ENCODE peak calls at places on chromosomes 13 and 19, in four cellular contexts. N is brain microvascular endothelial cell, K is H7, S is HL-60. J is an unnamed sample.

GRCh38 chr13:97018029-97018819 is 23.9 kb upstream of the OXGR1 start:
- DNase-seq in N (peak; percentile 66), K (peak; percentile 42), S (peak; percentile 5), J (peak; percentile 45)

GRCh38 chr19:18053571-18054219 is 33.0 kb downstream of the IL12RB1 start:
- DNase-seq in N (no peak), K (no peak), S (no peak), J (no peak)

GRCh38 chr19:29715695-29716581 is 877 bp upstream of the C19orf12 start:
- DNase-seq in N (no peak), K (no peak), S (peak; percentile 16), J (no peak)

GRCh38 chr19:53432088-53432661 is 391 bp downstream of the ZNF761 start:
- DNase-seq in N (peak; percentile 0), K (peak; percentile 67), S (peak; percentile 20), J (no peak)

GRCh38 chr19:5696196-5697021 is 6.3 kb downstream of the RPL36 start:
- DNase-seq in N (no peak), K (no peak), S (no peak), J (no peak)

GRCh38 chr13:82900453-82900852 is 981.8 kb downstream of the SLITRK1 start:
- DNase-seq in N (no peak), K (no peak), S (no peak), J (no peak)

GRCh38 chr13:80084086-80084676 is 256.7 kb downstream of the SPRY2 start:
- DNase-seq in N (peak; percentile 83), K (no peak), S (no peak), J (no peak)

GRCh38 chr13:57857945-57858344 is 226.4 kb downstream of the PCDH17 start:
- DNase-seq in N (no peak), K (no peak), S (no peak), J (no peak)

GRCh38 chr19:50214699-50215543 is 11.5 kb downstream of the MYH14 start:
- DNase-seq in N (no peak), K (peak; percentile 77), S (no peak), J (no peak)

GRCh38 chr19:19817357-19817756 is 4.2 kb downstream of the ZNF506 start:
- DNase-seq in N (no peak), K (no peak), S (no peak), J (peak; percentile 79)

GRCh38 chr19:21141787-21142464 is at the start of gene ZNF431:
- DNase-seq in N (peak; percentile 93), K (peak; percentile 73), S (peak; percentile 88), J (peak; percentile 93)

GRCh38 chr13:27182844-27183497 is 11.4 kb upstream of the USP12 start:
- DNase-seq in N (peak; percentile 92), K (no peak), S (no peak), J (no peak)

GRCh38 chr19:55368701-55369563 is 1.3 kb downstream of the IL11 start:
- DNase-seq in N (peak; percentile 16), K (peak; percentile 92), S (no peak), J (no peak)

GRCh38 chr13:81874681-81875661 is 1534.0 kb upstream of the SPRY2 start:
- DNase-seq in N (no peak), K (peak; percentile 36), S (no peak), J (no peak)

GRCh38 chr19:834216-834615 is 6.6 kb downstream of the AZU1 start:
- DNase-seq in N (no peak), K (no peak), S (no peak), J (no peak)

GRCh38 chr13:32426981-32427851 is 714 bp downstream of the N4BP2L1 start:
- DNase-seq in N (no peak), K (peak; percentile 86), S (peak; percentile 60), J (peak; percentile 54)

GRCh38 chr13:99439048-99439447 is 62.2 kb upstream of the TM9SF2 start:
- DNase-seq in N (no peak), K (no peak), S (no peak), J (no peak)

GRCh38 chr19:43572172-43572588 is 3.1 kb downstream of the XRCC1 start:
- DNase-seq in N (no peak), K (no peak), S (no peak), J (no peak)

GRCh38 chr19:38009650-38010229 is 102.7 kb downstream of the SIPA1L3 start:
- DNase-seq in N (no peak), K (no peak), S (no peak), J (no peak)

GRCh38 chr19:16892868-16893685 is 4.3 kb downstream of the F2RL3 start:
- DNase-seq in N (no peak), K (no peak), S (no peak), J (no peak)

GRCh38 chr13:35722438-35723060 is 246.1 kb upstream of the MAB21L1 start:
- DNase-seq in N (no peak), K (no peak), S (no peak), J (no peak)

GRCh38 chr19:40596608-40597328 is 4.4 kb upstream of the LTBP4 start:
- DNase-seq in N (no peak), K (peak; percentile 94), S (no peak), J (no peak)

GRCh38 chr19:40599331-40600085 is 1.7 kb upstream of the LTBP4 start:
- DNase-seq in N (no peak), K (no peak), S (no peak), J (no peak)

GRCh38 chr19:40597329-40597838 is 3.8 kb upstream of the LTBP4 start:
- DNase-seq in N (no peak), K (no peak), S (no peak), J (no peak)

GRCh38 chr19:40598918-40599307 is 2.3 kb upstream of the LTBP4 start:
- DNase-seq in N (no peak), K (no peak), S (no peak), J (no peak)

DNA sequence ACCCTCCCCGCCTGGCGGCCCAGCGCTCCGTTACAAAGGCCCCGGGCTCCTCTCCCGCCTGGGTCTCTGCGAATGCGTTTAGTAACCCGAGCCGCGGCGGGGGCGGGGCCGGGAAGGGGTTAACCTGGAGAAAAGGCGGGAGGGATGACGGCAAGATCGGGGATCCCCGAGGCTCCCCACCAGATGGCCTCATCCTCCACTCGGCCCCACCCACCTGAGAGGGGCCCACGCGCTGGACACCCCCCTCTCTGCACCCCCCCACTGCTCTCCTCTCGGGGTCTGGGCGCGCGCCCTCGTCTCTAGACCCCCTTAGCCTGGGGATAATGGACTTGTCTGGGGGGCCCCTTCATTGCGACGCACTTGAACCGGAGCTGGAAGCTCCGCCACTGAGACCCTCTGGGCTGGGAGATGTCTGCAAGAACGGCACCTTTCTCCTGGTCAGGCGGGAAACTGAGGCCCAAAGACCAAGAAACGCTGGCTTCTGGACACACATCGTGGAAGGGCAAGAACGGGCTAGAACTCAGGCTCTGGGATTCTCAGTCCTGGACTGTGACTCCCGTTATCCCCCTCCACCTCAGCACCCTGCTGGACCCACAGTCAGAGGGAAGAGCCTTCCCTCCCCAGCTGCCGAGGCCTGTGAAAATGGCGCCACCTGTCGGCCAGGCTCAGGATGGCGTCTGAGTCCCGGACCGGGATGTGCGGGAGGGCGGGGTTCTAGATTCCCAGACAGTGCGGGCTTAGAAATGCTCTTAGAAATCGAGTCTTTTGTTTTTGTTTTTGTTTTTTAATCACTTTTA is 2.9 kb upstream of the LTBP4 start:
- DNase-seq in N (peak; percentile 81), K (peak; percentile 94), S (no peak), J (peak; percentile 76)
- H3K4me3 ChIP-seq in N (peak overlapping the region; percentile 50), K (peak overlapping the region; percentile 69), S (no peak overlapping the region), J (no peak overlapping the region)

GRCh38 chr13:43266953-43267615 is 243.7 kb downstream of the DNAJC15 start:
- DNase-seq in N (no peak), K (no peak), S (no peak), J (no peak)

GRCh38 chr13:43270043-43270830 is 246.9 kb downstream of the DNAJC15 start:
- DNase-seq in N (no peak), K (no peak), S (no peak), J (no peak)

GRCh38 chr13:43269037-43269476 is 245.7 kb downstream of the DNAJC15 start:
- DNase-seq in N (peak; percentile 88), K (no peak), S (no peak), J (no peak)

GRCh38 chr13:43267916-43268315 is 244.5 kb downstream of the DNAJC15 start:
- DNase-seq in N (no peak), K (no peak), S (no peak), J (no peak)

GRCh38 chr13:43268632-43269031 is 245.2 kb downstream of the DNAJC15 start:
- DNase-seq in N (no peak), K (no peak), S (no peak), J (no peak)
- H3K4me3 ChIP-seq in N (no peak overlapping the region), K (no peak overlapping the region), S (no peak overlapping the region), J (no peak overlapping the region)

GRCh38 chr19:48719263-48720171 is at the start of gene MAMSTR:
- DNase-seq in N (no peak), K (peak; percentile 66), S (no peak), J (no peak)
- H3K4me3 ChIP-seq in N (peak within 1 kb of the TSS; percentile 71), K (peak within 1 kb of the TSS; percentile 72), S (peak within 1 kb of the TSS; percentile 58), J (peak within 1 kb of the TSS; percentile 75)

DNA sequence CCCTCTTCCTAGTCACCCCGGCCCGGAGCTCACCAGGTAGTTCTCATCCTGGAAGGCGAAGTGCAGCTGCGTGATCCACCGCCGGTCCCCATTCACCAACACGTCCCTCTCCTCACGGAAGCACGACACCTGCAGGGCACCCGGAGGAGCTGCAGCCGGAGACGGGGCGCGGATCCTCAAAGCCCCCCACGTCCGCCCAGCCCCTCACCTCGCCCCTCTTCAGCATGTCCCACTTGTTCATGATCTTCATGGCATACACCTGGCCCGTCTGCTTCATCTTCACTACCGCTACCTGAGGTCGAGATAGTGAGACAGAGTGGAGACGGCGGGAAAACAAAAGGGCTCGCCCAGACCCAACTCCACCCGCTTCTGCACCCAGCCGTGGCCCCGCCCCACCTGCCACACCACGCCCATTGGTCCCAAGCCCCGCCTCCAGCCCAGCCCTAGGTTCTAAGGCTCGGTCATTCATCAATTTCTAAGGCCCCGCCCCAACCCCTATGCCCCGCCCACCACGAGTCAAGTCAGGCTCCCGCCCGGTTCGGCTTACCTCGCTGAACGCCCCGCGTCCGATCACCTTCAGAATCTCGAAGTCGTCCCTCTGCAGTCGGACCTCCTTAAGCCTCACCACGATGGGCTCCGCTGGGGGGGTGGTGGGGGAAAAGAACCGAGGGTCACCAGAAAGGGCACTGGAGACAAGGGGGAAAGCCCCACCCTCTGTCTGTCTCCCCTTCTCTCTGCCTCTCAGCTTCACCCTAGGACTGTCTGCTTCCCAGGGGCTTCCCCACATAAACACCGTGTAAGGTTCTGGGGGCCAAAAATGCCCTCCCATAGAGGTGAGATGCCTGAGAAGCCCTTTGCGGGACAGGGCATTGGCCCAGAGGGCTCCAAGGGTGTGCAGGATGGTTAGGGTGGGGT is 2.8 kb downstream of the DMPK start:
- DNase-seq in N (no peak), K (peak; percentile 99), S (no peak), J (peak; percentile 68)
- H3K4me3 ChIP-seq in N (no peak overlapping the region), K (peak overlapping the region; percentile 50), S (no peak overlapping the region), J (peak overlapping the region; percentile 42)